ENCODE peak calls at places on chromosomes 1 and 21, in eight cellular contexts. S is H7, X is T-helper 1 cell, U is non-pigmented ciliary epithelial cell, T is lower lobe of right lung, G is Ammon's horn, A is OCI-LY7, J is mesothelial cell of epicardium. L is an unnamed sample.

GRCh38 chr1:75430526-75430925 is 180.4 kb downstream of the SLC44A5 start:
- DNase-seq in S (no peak), X (no peak), U (no peak), T (no peak), G (no peak), A (no peak), J (no peak), L (no peak)

GRCh38 chr21:45093064-45093532 is 18.7 kb downstream of the ADARB1 start:
- DNase-seq in S (no peak), X (no peak), U (no peak), T (no peak), G (no peak), A (no peak), J (no peak), L (no peak)

GRCh38 chr1:70401974-70402373 is 9.1 kb upstream of the CTH start:
- DNase-seq in S (no peak), X (no peak), U (no peak), T (no peak), G (no peak), A (no peak), J (no peak), L (no peak)

GRCh38 chr1:150566589-150567340 is 12.6 kb downstream of the MCL1 start:
- DNase-seq in S (no peak), X (no peak), U (no peak), T (no peak), G (no peak), A (no peak), J (no peak), L (no peak)

GRCh38 chr1:8706995-8707396 is 110.4 kb downstream of the RERE start:
- DNase-seq in S (no peak), X (no peak), U (no peak), T (no peak), G (no peak), A (no peak), J (no peak), L (no peak)

GRCh38 chr1:12435639-12436344 is 182.2 kb downstream of the DHRS3 start:
- DNase-seq in S (no peak), X (no peak), U (no peak), T (no peak), G (no peak), A (peak), J (no peak), L (no peak)

GRCh38 chr1:66000033-66000637 is 207.4 kb downstream of the PDE4B start:
- DNase-seq in S (no peak), X (no peak), U (no peak), T (no peak), G (no peak), A (no peak), J (no peak), L (no peak)

GRCh38 chr21:37868896-37869295 is 47.4 kb downstream of the KCNJ6 start:
- DNase-seq in S (no peak), X (no peak), U (no peak), T (no peak), G (no peak), A (no peak), J (peak), L (no peak)

GRCh38 chr1:5009376-5010065 is 355.1 kb downstream of the AJAP1 start:
- DNase-seq in S (no peak), X (no peak), U (no peak), T (no peak), G (peak), A (no peak), J (no peak), L (no peak)

GRCh38 chr1:92837062-92837461 is 5.2 kb downstream of the RPL5 start:
- DNase-seq in S (no peak), X (no peak), U (no peak), T (no peak), G (no peak), A (no peak), J (no peak), L (no peak)

GRCh38 chr1:92365378-92366044 is 66.7 kb downstream of the RPAP2 start:
- DNase-seq in S (no peak), X (no peak), U (no peak), T (no peak), G (no peak), A (no peak), J (no peak), L (no peak)

GRCh38 chr1:205064301-205064700 is 20.0 kb downstream of the TMEM81 start:
- DNase-seq in S (no peak), X (no peak), U (no peak), T (no peak), G (no peak), A (no peak), J (no peak), L (no peak)

GRCh38 chr1:32494196-32494595 is 29.3 kb downstream of the ZBTB8B start:
- DNase-seq in S (no peak), X (no peak), U (no peak), T (no peak), G (no peak), A (no peak), J (no peak), L (peak)

GRCh38 chr1:67785847-67786753 is 47.2 kb downstream of the GNG12 start:
- DNase-seq in S (no peak), X (no peak), U (no peak), T (no peak), G (no peak), A (no peak), J (no peak), L (no peak)

GRCh38 chr1:53995683-53996082 is 22.3 kb downstream of the LDLRAD1 start:
- DNase-seq in S (no peak), X (no peak), U (no peak), T (no peak), G (no peak), A (no peak), J (no peak), L (no peak)

GRCh38 chr1:175192111-175192629 is 406 bp downstream of the KIAA0040 start:
- DNase-seq in S (peak), X (peak), U (no peak), T (peak), G (no peak), A (peak), J (peak), L (no peak)

GRCh38 chr1:211944733-211945500 is 90.4 kb downstream of the INTS7 start:
- DNase-seq in S (peak), X (no peak), U (no peak), T (no peak), G (peak), A (no peak), J (no peak), L (peak)

GRCh38 chr1:6634278-6635052 is 9.8 kb downstream of the THAP3 start:
- DNase-seq in S (peak), X (no peak), U (no peak), T (peak), G (peak), A (peak), J (peak), L (no peak)

GRCh38 chr21:40422851-40423635 is 423.9 kb downstream of the DSCAM start:
- DNase-seq in S (no peak), X (no peak), U (no peak), T (no peak), G (no peak), A (no peak), J (no peak), L (no peak)

GRCh38 chr1:198199105-198199504 is 42.3 kb downstream of the NEK7 start:
- DNase-seq in S (no peak), X (no peak), U (no peak), T (no peak), G (no peak), A (peak), J (no peak), L (no peak)

GRCh38 chr1:186960866-186961265 is 132.1 kb downstream of the PLA2G4A start:
- DNase-seq in S (no peak), X (no peak), U (no peak), T (no peak), G (no peak), A (no peak), J (no peak), L (no peak)

GRCh38 chr1:175877939-175878730 is 134.7 kb upstream of the TNR start:
- DNase-seq in S (no peak), X (no peak), U (no peak), T (no peak), G (peak), A (no peak), J (no peak), L (no peak)

GRCh38 chr1:197062692-197063091 is 4.4 kb downstream of the F13B start:
- DNase-seq in S (no peak), X (no peak), U (no peak), T (no peak), G (no peak), A (no peak), J (no peak), L (no peak)

GRCh38 chr1:207288315-207288714 is 33.2 kb upstream of the CD55 start:
- DNase-seq in S (no peak), X (no peak), U (no peak), T (no peak), G (no peak), A (no peak), J (no peak), L (no peak)

GRCh38 chr1:160767417-160768294 is 28.3 kb upstream of the LY9 start:
- DNase-seq in S (no peak), X (no peak), U (no peak), T (no peak), G (no peak), A (no peak), J (no peak), L (peak)

GRCh38 chr1:145777357-145778145 is 46.3 kb downstream of the RNF115 start:
- DNase-seq in S (no peak), X (no peak), U (no peak), T (no peak), G (no peak), A (no peak), J (no peak), L (no peak)

GRCh38 chr21:44441581-44442265 is 13.6 kb upstream of the LRRC3 start:
- DNase-seq in S (peak), X (peak), U (no peak), T (peak), G (no peak), A (no peak), J (no peak), L (no peak)

GRCh38 chr1:93503163-93503562 is 55.2 kb downstream of the FNBP1L start:
- DNase-seq in S (no peak), X (no peak), U (no peak), T (no peak), G (no peak), A (no peak), J (no peak), L (no peak)

GRCh38 chr1:235136111-235136510 is 7.5 kb upstream of the TOMM20 start:
- DNase-seq in S (no peak), X (no peak), U (no peak), T (no peak), G (no peak), A (no peak), J (no peak), L (no peak)

GRCh38 chr1:36109041-36109679 is 15.9 kb downstream of the COL8A2 start:
- DNase-seq in S (peak), X (no peak), U (no peak), T (no peak), G (no peak), A (no peak), J (no peak), L (peak)

GRCh38 chr1:42290130-42290529 is 44.9 kb downstream of the FOXJ3 start:
- DNase-seq in S (no peak), X (no peak), U (no peak), T (no peak), G (no peak), A (no peak), J (no peak), L (no peak)

GRCh38 chr1:214377485-214377884 is 96.5 kb downstream of the SMYD2 start:
- DNase-seq in S (no peak), X (no peak), U (no peak), T (no peak), G (no peak), A (no peak), J (no peak), L (no peak)

GRCh38 chr1:234686035-234686434 is 76.1 kb upstream of the IRF2BP2 start:
- DNase-seq in S (no peak), X (no peak), U (no peak), T (no peak), G (no peak), A (no peak), J (no peak), L (no peak)

GRCh38 chr1:14738235-14738634 is 139.8 kb downstream of the KAZN start:
- DNase-seq in S (no peak), X (no peak), U (no peak), T (no peak), G (no peak), A (peak), J (no peak), L (peak)

GRCh38 chr1:56491441-56491840 is 87.9 kb downstream of the PLPP3 start:
- DNase-seq in S (no peak), X (no peak), U (no peak), T (no peak), G (no peak), A (no peak), J (no peak), L (no peak)

L was measured in epithelial cell of prostate.